ENCODE peak calls at places on chromosomes 4 and X, in ten cellular contexts. Y is myocyte; J is stimulated activated naive B cell treated with anti-CD40 and anti-IgM and Interleukin-4, amounts not matched to agents 10 μg/mL and 1 μg/mL and 100 μg/mL, for 72 hours; D is AML-193; B is AG04449; V is mesothelial cell of epicardium; G is fibroblast of mammary gland; R is psoas muscle; W is ureter; X is OCI-LY7. F is an unnamed sample.

GRCh38 chrX:20217906-20218305 is 48.8 kb downstream of the RPS6KA3 start:
- DNase-seq in G (no peak), B (no peak), J (no peak), X (no peak), R (no peak), Y (no peak), V (no peak), D (no peak), W (no peak), F (no peak)

GRCh38 chr4:148171596-148171995 is 270.6 kb downstream of the NR3C2 start:
- DNase-seq in W (no peak), X (no peak), G (no peak), J (no peak), D (no peak), B (no peak), V (no peak), R (no peak), Y (no peak), F (no peak)

GRCh38 chr4:170071196-170071595 is 18.6 kb downstream of the AADAT start:
- DNase-seq in B (no peak), X (no peak), Y (no peak), W (no peak), V (no peak), G (no peak), D (no peak), R (no peak), J (no peak), F (no peak)

GRCh38 chrX:44063611-44064010 is 90.4 kb upstream of the NDP start:
- DNase-seq in J (no peak), X (no peak), G (no peak), V (no peak), Y (no peak), D (no peak), R (no peak), B (no peak), W (no peak), F (no peak)

GRCh38 chrX:40423299-40423698 is 157.5 kb upstream of the ATP6AP2 start:
- DNase-seq in G (no peak), D (no peak), V (no peak), W (no peak), X (no peak), R (no peak), Y (no peak), J (no peak), B (no peak), F (no peak)

GRCh38 chrX:100289159-100289558 is 120.9 kb downstream of the PCDH19 start:
- DNase-seq in W (no peak), R (no peak), G (no peak), B (no peak), J (no peak), Y (no peak), D (no peak), X (no peak), V (no peak), F (no peak)

GRCh38 chr4:5361968-5362367 is 310.7 kb downstream of the STK32B start:
- DNase-seq in J (no peak), R (no peak), V (no peak), D (no peak), B (no peak), W (no peak), G (peak; percentile 20), Y (peak; percentile 24), X (peak; percentile 28), F (no peak)

GRCh38 chr4:23932935-23933334 is 43.1 kb upstream of the PPARGC1A start:
- DNase-seq in X (no peak), G (peak; percentile 54), J (no peak), R (no peak), D (no peak), B (no peak), Y (peak; percentile 76), V (no peak), W (no peak), F (no peak)

GRCh38 chr4:16496501-16496900 is 270.2 kb upstream of the TAPT1 start:
- DNase-seq in X (no peak), G (peak; percentile 70), R (peak; percentile 15), B (peak; percentile 12), V (no peak), J (no peak), Y (no peak), W (no peak), D (no peak), F (no peak)

GRCh38 chrX:11499076-11500044 is 166.4 kb downstream of the ARHGAP6 start:
- DNase-seq in V (no peak), D (no peak), Y (no peak), G (peak; percentile 67), W (no peak), B (peak; percentile 36), X (no peak), R (no peak), J (no peak), F (no peak)

GRCh38 chr4:176302283-176303275 is 17.2 kb upstream of the SPCS3 start:
- DNase-seq in W (no peak), V (no peak), J (no peak), G (peak; percentile 84), D (no peak), R (no peak), X (no peak), B (peak; percentile 37), Y (peak; percentile 58), F (no peak)

GRCh38 chrX:3295731-3296130 is 50.7 kb downstream of the MXRA5 start:
- DNase-seq in V (no peak), D (no peak), J (no peak), R (no peak), B (no peak), Y (no peak), X (peak; percentile 5), G (peak; percentile 24), W (no peak), F (no peak)

GRCh38 chr4:89071311-89071710 is 14.3 kb upstream of the FAM13A start:
- DNase-seq in R (no peak), W (no peak), X (no peak), D (no peak), G (no peak), V (no peak), Y (no peak), J (no peak), B (no peak), F (no peak)

GRCh38 chr4:3873446-3874415 is 107.5 kb downstream of the ADRA2C start:
- DNase-seq in X (no peak), G (no peak), J (no peak), V (no peak), D (no peak), R (no peak), B (no peak), Y (no peak), W (no peak), F (peak; percentile 64)

GRCh38 chr4:76540496-76540895 is 105.5 kb downstream of the SHROOM3 start:
- DNase-seq in G (no peak), J (no peak), V (no peak), X (no peak), Y (no peak), R (no peak), W (no peak), B (no peak), D (no peak), F (no peak)

GRCh38 chr4:122921971-122922876 is at the start of gene NUDT6:
- DNase-seq in B (no peak), J (peak; percentile 30), R (peak; percentile 55), G (peak; percentile 74), W (peak; percentile 59), D (peak; percentile 42), Y (peak; percentile 87), X (peak; percentile 79), V (peak; percentile 50), F (peak; percentile 76)

GRCh38 chrX:118652717-118653116 is 74.7 kb upstream of the IL13RA1 start:
- DNase-seq in W (no peak), B (no peak), V (no peak), J (no peak), D (no peak), G (peak; percentile 83), Y (no peak), R (no peak), X (no peak), F (no peak)

GRCh38 chr4:99668472-99668871 is 10.8 kb upstream of the C4orf54 start:
- DNase-seq in V (no peak), Y (no peak), G (no peak), J (no peak), D (no peak), R (no peak), X (no peak), W (no peak), B (no peak), F (no peak)

GRCh38 chr4:186201535-186202230 is 10.3 kb downstream of the CYP4V2 start:
- DNase-seq in X (peak; percentile 83), V (no peak), Y (no peak), G (peak; percentile 27), D (peak; percentile 71), B (no peak), J (peak; percentile 55), W (no peak), R (no peak), F (no peak)

GRCh38 chr4:44493924-44494323 is 45.3 kb upstream of the KCTD8 start:
- DNase-seq in D (peak; percentile 20), W (no peak), X (peak; percentile 16), V (no peak), Y (no peak), J (no peak), B (no peak), R (no peak), G (peak; percentile 14), F (no peak)

GRCh38 chrX:71222929-71223328 is at the start of gene GJB1:
- DNase-seq in D (no peak), R (no peak), J (no peak), B (no peak), V (no peak), W (no peak), Y (no peak), X (no peak), G (no peak), F (no peak)

GRCh38 chr4:153467154-153467896 is 1.2 kb downstream of the TMEM131L start:
- DNase-seq in R (peak; percentile 45), V (no peak), B (no peak), G (no peak), W (no peak), J (peak; percentile 87), X (peak; percentile 98), Y (no peak), D (peak; percentile 25), F (peak; percentile 73)

GRCh38 chr4:125837493-125838238 is 522.9 kb downstream of the FAT4 start:
- DNase-seq in J (no peak), V (no peak), R (no peak), B (no peak), D (no peak), G (no peak), W (no peak), Y (no peak), X (no peak), F (no peak)

GRCh38 chr4:111046811-111047210 is 423.9 kb upstream of the PITX2 start:
- DNase-seq in R (no peak), W (no peak), V (no peak), J (no peak), G (no peak), X (no peak), D (no peak), Y (no peak), B (no peak), F (no peak)

GRCh38 chr4:123423819-123424218 is 27.2 kb downstream of the SPRY1 start:
- DNase-seq in D (no peak), B (no peak), G (no peak), V (no peak), X (no peak), J (no peak), W (no peak), Y (no peak), R (no peak), F (no peak)

GRCh38 chr4:124337874-124338273 is 374.7 kb downstream of the ANKRD50 start:
- DNase-seq in Y (peak; percentile 64), X (no peak), G (peak; percentile 63), J (no peak), R (peak; percentile 26), W (no peak), V (no peak), B (no peak), D (no peak), F (no peak)

GRCh38 chr4:105088110-105088879 is 58.4 kb upstream of the TET2 start:
- DNase-seq in G (peak; percentile 95), R (no peak), B (peak; percentile 88), X (no peak), W (peak; percentile 43), J (no peak), D (peak; percentile 54), Y (peak; percentile 86), V (no peak), F (no peak)

GRCh38 chrX:14934423-14934822 is 61.2 kb downstream of the MOSPD2 start:
- DNase-seq in Y (no peak), R (no peak), D (no peak), X (no peak), V (no peak), G (no peak), B (no peak), W (no peak), J (no peak), F (no peak)

F was measured in sigmoid colon.